ENCODE peak calls at places on chromosomes 16 and 17, in seven cellular contexts. U is PC-9, B is body of pancreas, T is dorsolateral prefrontal cortex, N is thoracic aorta, V is BJ, G is lung. X is an unnamed sample.

GRCh38 chr16:25786748-25787147 is 95.0 kb downstream of the HS3ST4 start:
- DNase-seq in N (no peak), B (no peak), U (no peak), G (no peak), T (no peak), V (no peak), X (no peak)

GRCh38 chr17:41553987-41554680 is 17.7 kb downstream of the KRT9 start:
- DNase-seq in V (no peak), G (no peak), U (no peak), N (no peak), T (no peak), B (no peak), X (no peak)

GRCh38 chr17:41528959-41529353 is 848 bp upstream of the KRT19 start:
- DNase-seq in N (no peak), V (no peak), B (no peak), G (no peak), U (peak; percentile 63), T (no peak), X (no peak)

GRCh38 chr17:59954856-59955255 is 9.7 kb downstream of the RNFT1 start:
- DNase-seq in N (no peak), T (no peak), G (no peak), V (no peak), U (no peak), B (no peak), X (no peak)

GRCh38 chr17:80068301-80069160 is 32.1 kb downstream of the CCDC40 start:
- DNase-seq in B (peak; percentile 50), U (no peak), N (no peak), G (no peak), T (no peak), V (no peak), X (no peak)

GRCh38 chr17:37847811-37848331 is 76.3 kb upstream of the TBC1D3K start:
- DNase-seq in B (no peak), N (no peak), V (no peak), G (no peak), U (no peak), T (no peak), X (no peak)

GRCh38 chr16:86669937-86670772 is 91.8 kb downstream of the FOXL1 start:
- DNase-seq in V (no peak), G (no peak), N (no peak), T (no peak), U (no peak), B (no peak), X (no peak)

GRCh38 chr16:70752381-70752780 is 48.6 kb downstream of the VAC14 start:
- DNase-seq in B (no peak), T (no peak), G (no peak), V (no peak), U (no peak), N (no peak), X (no peak)

GRCh38 chr17:82795615-82796014 is 43.8 kb downstream of the TBCD start:
- DNase-seq in U (no peak), B (no peak), G (peak; percentile 57), N (no peak), V (no peak), T (no peak), X (no peak)

GRCh38 chr17:73240561-73240960 is 21.1 kb downstream of the CPSF4L start:
- DNase-seq in V (no peak), G (no peak), B (no peak), U (no peak), N (no peak), T (no peak), X (no peak)

GRCh38 chr16:63672493-63672892 is 1449.4 kb downstream of the CDH11 start:
- DNase-seq in U (no peak), N (no peak), V (no peak), T (no peak), G (no peak), B (no peak), X (no peak)

GRCh38 chr16:88533381-88533831 is 36.8 kb upstream of the ZC3H18 start:
- DNase-seq in V (no peak), B (no peak), U (no peak), T (peak; percentile 63), G (no peak), N (no peak), X (no peak)

GRCh38 chr16:17261197-17261858 is 209.4 kb downstream of the XYLT1 start:
- DNase-seq in N (no peak), G (no peak), B (no peak), T (no peak), V (no peak), U (no peak), X (no peak)

GRCh38 chr17:33142703-33143299 is 150.3 kb downstream of the ASIC2 start:
- DNase-seq in B (peak; percentile 20), T (no peak), U (no peak), N (no peak), G (no peak), V (no peak), X (no peak)

GRCh38 chr16:77043076-77043475 is 147.9 kb upstream of the MON1B start:
- DNase-seq in T (no peak), G (no peak), B (no peak), N (no peak), V (no peak), U (no peak), X (no peak)

GRCh38 chr17:66331038-66331816 is 28.8 kb downstream of the PRKCA start:
- DNase-seq in U (no peak), T (no peak), B (no peak), V (no peak), G (no peak), N (no peak), X (no peak)

GRCh38 chr17:48546187-48546923 is 1.4 kb upstream of the HOXB2 start:
- DNase-seq in U (no peak), B (no peak), G (no peak), N (no peak), T (no peak), V (no peak), X (no peak)

GRCh38 chr17:55549140-55549539 is 37.9 kb upstream of the SMIM36 start:
- DNase-seq in N (no peak), V (no peak), T (no peak), B (no peak), U (no peak), G (no peak), X (no peak)

GRCh38 chr17:15999974-16000827 is 577 bp downstream of the TTC19 start:
- DNase-seq in V (no peak), G (no peak), T (peak; percentile 36), U (no peak), N (no peak), B (no peak), X (no peak)

GRCh38 chr16:21326459-21326858 is 48.4 kb upstream of the CRYM start:
- DNase-seq in N (no peak), B (no peak), V (no peak), G (no peak), U (no peak), T (no peak), X (no peak)

GRCh38 chr16:56603589-56603988 is 4.8 kb upstream of the MT2A start:
- DNase-seq in N (no peak), U (peak; percentile 61), V (no peak), G (no peak), T (no peak), B (peak; percentile 46), X (no peak)

GRCh38 chr17:59853168-59853918 is 39.4 kb downstream of the TUBD1 start:
- DNase-seq in N (no peak), T (no peak), V (no peak), U (peak; percentile 100), G (peak; percentile 34), B (peak; percentile 80), X (no peak)

GRCh38 chr17:41354538-41354937 is 3.9 kb upstream of the KRT33A start:
- DNase-seq in N (no peak), T (no peak), V (no peak), U (no peak), G (no peak), B (no peak), X (no peak)

GRCh38 chr16:964696-965395 is 5.9 kb downstream of the LMF1 start:
- DNase-seq in T (peak; percentile 44), V (peak; percentile 39), G (peak; percentile 59), U (no peak), N (no peak), B (no peak), X (no peak)

GRCh38 chr17:50209472-50210248 is 8.2 kb upstream of the COL1A1 start:
- DNase-seq in U (no peak), B (peak; percentile 46), V (peak; percentile 100), N (peak; percentile 83), T (no peak), G (peak; percentile 79), X (no peak)

GRCh38 chr17:65885484-65885883 is 306.4 kb downstream of the CEP112 start:
- DNase-seq in V (peak; percentile 20), N (no peak), T (no peak), U (no peak), B (no peak), G (no peak), X (no peak)

GRCh38 chr17:81651692-81652091 is 4.7 kb downstream of the PDE6G start:
- DNase-seq in B (no peak), V (peak; percentile 44), G (no peak), T (no peak), N (no peak), U (peak; percentile 70), X (no peak)

GRCh38 chr16:66382171-66382965 is 15.9 kb downstream of the CDH5 start:
- DNase-seq in G (no peak), U (peak; percentile 97), N (no peak), V (peak; percentile 37), T (no peak), B (no peak), X (no peak)
- TF ChIP-seq CTCF in G (no peak), U (peak; percentile 15), N (no peak), V (no peak), T (no peak), B (no peak), X (no peak)

DNA sequence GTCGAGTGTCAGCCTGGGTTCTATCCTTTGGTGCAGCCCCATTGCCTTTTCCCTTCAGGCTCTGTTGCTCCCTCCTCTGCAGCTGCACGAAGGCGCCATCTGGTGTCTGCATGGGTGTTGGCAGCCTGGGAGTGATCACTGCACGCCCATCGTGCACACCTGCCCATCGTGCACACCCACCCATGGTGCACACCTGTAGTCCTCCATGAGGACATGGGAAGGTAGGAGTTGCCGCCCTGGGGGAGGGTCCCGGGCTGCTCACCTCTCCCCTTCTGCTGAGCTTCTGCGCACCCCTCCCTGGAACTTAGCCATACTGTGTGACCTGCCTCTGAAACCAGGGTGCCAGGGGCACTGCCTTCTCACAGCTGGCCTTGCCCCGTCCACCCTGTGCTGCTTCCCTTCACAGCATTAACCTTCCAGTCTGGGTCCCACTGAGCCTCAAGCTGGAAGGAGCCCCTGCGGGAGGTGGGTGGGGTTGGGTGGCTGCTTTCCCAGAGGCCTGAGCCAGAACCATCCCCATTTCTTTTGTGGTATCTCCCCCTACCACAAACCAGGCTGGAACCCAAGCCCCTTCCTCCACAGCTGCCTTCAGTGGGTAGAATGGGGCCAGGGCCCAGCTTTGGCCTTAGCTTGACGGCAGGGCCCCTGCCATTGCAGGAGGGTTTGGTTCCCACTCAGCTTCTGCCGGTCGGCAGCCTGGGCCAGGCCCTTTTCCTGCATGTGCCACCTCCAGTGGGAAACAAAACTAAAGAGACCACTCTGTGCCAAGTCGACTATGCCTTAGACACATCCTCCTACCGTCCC is 2.9 kb downstream of the CTRL start:
- DNase-seq in G (peak; percentile 68), V (no peak), N (no peak), U (no peak), B (peak; percentile 85), T (peak; percentile 80), X (peak; percentile 75)
- TF ChIP-seq CTCF in G (peak; percentile 89), V (peak; percentile 93), N (peak; percentile 83), U (peak; percentile 90), B (peak; percentile 72), T (peak; percentile 92), X (peak; percentile 92)

GRCh38 chr16:3017806-3018506 is at the start of gene CLDN6:
- DNase-seq in N (no peak), U (no peak), V (no peak), B (peak; percentile 50), T (no peak), G (no peak), X (no peak)
- TF ChIP-seq CTCF in N (no peak), U (no peak), V (peak; percentile 8), B (no peak), T (no peak), G (no peak), X (peak; percentile 32)

GRCh38 chr16:53546988-53547391 is 44.0 kb upstream of the AKTIP start:
- DNase-seq in N (no peak), U (no peak), G (no peak), T (no peak), B (no peak), V (no peak), X (no peak)
- TF ChIP-seq CTCF in N (no peak), U (peak; percentile 47), G (no peak), T (no peak), B (no peak), V (no peak), X (peak; percentile 10)